ENCODE peak calls at places on chromosomes 5 and 9, in ten cellular contexts. G is heart right ventricle, B is A673, U is endothelial cell, K is prostate gland, A is epithelial cell of esophagus, S is chondrocyte, I is brain microvascular endothelial cell, Z is IMR-90, J is WERI-Rb-1. E is an unnamed sample.

GRCh38 chr5:103397996-103398581 is 139.5 kb downstream of the MACIR start:
- DNase-seq in B (no peak), S (no peak), G (no peak), I (no peak), A (no peak), J (no peak), U (no peak), K (no peak), Z (peak), E (no peak)

GRCh38 chr5:96083361-96083881 is 121.8 kb upstream of the ELL2 start:
- DNase-seq in U (no peak), A (no peak), S (no peak), J (no peak), Z (peak), G (no peak), B (peak), K (no peak), I (no peak), E (no peak)

GRCh38 chr9:90835206-90835605 is 33.6 kb downstream of the SYK start:
- DNase-seq in U (no peak), I (no peak), B (no peak), K (no peak), J (no peak), Z (no peak), G (no peak), S (no peak), A (no peak), E (no peak)

GRCh38 chr5:148910686-148911361 is 84.4 kb downstream of the ADRB2 start:
- DNase-seq in U (no peak), I (peak), K (no peak), S (no peak), B (peak), J (no peak), A (peak), G (peak), Z (peak), E (peak)

GRCh38 chr9:12464910-12465512 is 228.2 kb upstream of the TYRP1 start:
- DNase-seq in B (peak), U (peak), A (peak), Z (peak), G (no peak), K (no peak), J (no peak), I (peak), S (no peak), E (peak)

GRCh38 chr9:133184971-133185370 is 21.3 kb upstream of the GBGT1 start:
- DNase-seq in K (peak), G (no peak), U (peak), I (peak), J (peak), B (peak), A (peak), Z (peak), S (no peak), E (peak)

GRCh38 chr9:136543280-136543679 is 2.6 kb downstream of the NOTCH1 start:
- DNase-seq in K (no peak), B (no peak), Z (no peak), S (no peak), A (no peak), G (no peak), J (no peak), I (no peak), U (no peak), E (no peak)

GRCh38 chr5:35811108-35811741 is 45.5 kb upstream of the IL7R start:
- DNase-seq in K (no peak), S (no peak), Z (peak), U (no peak), I (no peak), G (no peak), J (no peak), B (no peak), A (no peak), E (no peak)

GRCh38 chr5:18984559-18985080 is 1003.4 kb downstream of the CDH18 start:
- DNase-seq in J (no peak), S (no peak), I (no peak), B (no peak), U (no peak), Z (no peak), G (no peak), K (no peak), A (peak), E (no peak)

GRCh38 chr5:74056789-74057164 is 430.8 kb downstream of the ARHGEF28 start:
- DNase-seq in I (peak), A (peak), U (no peak), K (peak), J (peak), G (no peak), B (peak), S (no peak), Z (peak), E (peak)

GRCh38 chr9:134897584-134898170 is 17.1 kb downstream of the FCN2 start:
- DNase-seq in U (no peak), J (no peak), B (no peak), I (no peak), S (no peak), G (no peak), A (no peak), K (no peak), Z (no peak), E (no peak)

GRCh38 chr9:89743576-89744254 is 138.9 kb downstream of the GADD45G start:
- DNase-seq in S (no peak), U (no peak), K (peak), Z (no peak), I (no peak), A (no peak), B (no peak), J (no peak), G (no peak), E (no peak)

GRCh38 chr9:133163559-133164208 is at the start of gene GBGT1:
- DNase-seq in S (peak), Z (no peak), A (peak), J (no peak), I (no peak), G (peak), B (peak), K (no peak), U (peak), E (peak)

GRCh38 chr9:29668732-29669131 is 2095.5 kb upstream of the C9orf72 start:
- DNase-seq in B (no peak), Z (no peak), I (no peak), U (no peak), G (no peak), A (peak), K (no peak), J (no peak), S (no peak), E (peak)

GRCh38 chr5:32223972-32224608 is 50.0 kb upstream of the GOLPH3 start:
- DNase-seq in G (no peak), J (no peak), K (no peak), A (peak), U (no peak), S (no peak), I (peak), Z (peak), B (no peak), E (peak)

GRCh38 chr5:126339215-126339805 is 83.9 kb upstream of the GRAMD2B start:
- DNase-seq in Z (peak), I (peak), K (peak), S (no peak), G (no peak), A (peak), J (peak), B (peak), U (peak), E (peak)

DNA sequence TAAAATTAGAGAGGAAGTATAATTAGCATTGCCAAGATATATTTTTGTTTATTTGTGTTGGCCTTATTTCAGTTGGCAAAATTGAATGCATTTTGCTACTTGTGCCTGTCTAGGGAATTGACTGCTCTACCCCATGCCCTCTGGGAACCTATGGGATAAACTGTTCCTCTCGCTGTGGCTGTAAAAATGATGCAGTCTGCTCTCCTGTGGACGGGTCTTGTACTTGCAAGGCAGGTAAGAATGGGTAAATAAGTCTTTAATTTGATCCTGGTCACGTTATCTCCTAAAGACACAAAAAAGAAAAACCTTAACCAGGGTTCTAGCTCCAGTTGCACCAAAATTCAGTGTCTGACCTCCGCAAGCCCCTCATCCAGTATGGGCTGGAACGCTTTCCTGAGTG is 98.4 kb upstream of the PRRC1 start:
- DNase-seq in A (no peak), I (no peak), J (peak), U (no peak), Z (no peak), K (no peak), S (no peak), G (no peak), B (no peak), E (no peak)
- TF ChIP-seq CTCF in A (no peak), I (no peak), J (peak), U (no peak), Z (no peak), K (no peak), S (peak), G (no peak), B (no peak), E (no peak)

DNA sequence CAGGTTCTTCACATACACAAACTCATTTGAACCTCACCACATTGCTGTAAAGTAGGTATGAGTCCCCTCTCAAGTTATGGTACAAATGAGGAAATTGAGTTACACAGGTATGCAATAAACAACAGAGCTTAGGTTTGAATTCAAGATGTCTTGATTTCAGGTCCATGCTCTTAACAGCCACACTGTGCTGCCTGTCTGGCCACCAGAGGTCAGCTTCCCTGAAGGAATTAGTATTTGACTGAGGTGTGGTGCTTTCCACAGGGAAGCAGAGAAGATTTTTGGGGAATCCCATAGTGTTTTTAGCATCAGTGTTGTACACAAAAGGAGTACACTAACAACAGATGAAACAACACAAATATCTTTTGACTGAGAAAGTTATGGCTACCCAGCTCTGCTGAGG is 94.4 kb upstream of the ITGA1 start:
- DNase-seq in U (peak), A (peak), G (peak), Z (peak), K (no peak), B (peak), J (peak), I (no peak), S (no peak), E (peak)
- TF ChIP-seq CTCF in U (peak), A (peak), G (peak), Z (peak), K (peak), B (peak), J (peak), I (peak), S (peak), E (peak)

DNA sequence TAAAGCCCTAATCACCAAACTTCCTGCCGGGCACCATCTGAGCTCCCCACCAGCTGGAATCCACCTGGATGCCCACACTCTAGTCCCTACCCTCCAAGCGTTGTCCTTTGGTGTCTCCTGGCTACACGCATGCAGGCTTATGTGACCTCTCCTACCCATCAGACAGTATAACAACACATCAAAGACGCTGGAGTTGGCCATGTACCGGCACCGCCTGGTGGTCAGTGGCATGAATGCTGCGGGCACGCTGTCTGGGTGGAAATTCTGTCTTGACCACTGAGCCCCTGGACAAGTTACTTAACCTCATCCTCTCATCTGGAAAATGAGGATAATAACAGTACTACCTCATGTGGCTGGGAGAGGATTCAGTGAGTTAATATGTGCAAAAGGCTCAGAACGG is 23.4 kb upstream of the CORO2A start:
- DNase-seq in B (no peak), G (no peak), U (peak), I (no peak), J (peak), Z (no peak), K (no peak), S (no peak), A (no peak), E (peak)
- TF ChIP-seq CTCF in B (peak), G (peak), U (peak), I (peak), J (peak), Z (peak), K (peak), S (peak), A (peak), E (peak)

DNA sequence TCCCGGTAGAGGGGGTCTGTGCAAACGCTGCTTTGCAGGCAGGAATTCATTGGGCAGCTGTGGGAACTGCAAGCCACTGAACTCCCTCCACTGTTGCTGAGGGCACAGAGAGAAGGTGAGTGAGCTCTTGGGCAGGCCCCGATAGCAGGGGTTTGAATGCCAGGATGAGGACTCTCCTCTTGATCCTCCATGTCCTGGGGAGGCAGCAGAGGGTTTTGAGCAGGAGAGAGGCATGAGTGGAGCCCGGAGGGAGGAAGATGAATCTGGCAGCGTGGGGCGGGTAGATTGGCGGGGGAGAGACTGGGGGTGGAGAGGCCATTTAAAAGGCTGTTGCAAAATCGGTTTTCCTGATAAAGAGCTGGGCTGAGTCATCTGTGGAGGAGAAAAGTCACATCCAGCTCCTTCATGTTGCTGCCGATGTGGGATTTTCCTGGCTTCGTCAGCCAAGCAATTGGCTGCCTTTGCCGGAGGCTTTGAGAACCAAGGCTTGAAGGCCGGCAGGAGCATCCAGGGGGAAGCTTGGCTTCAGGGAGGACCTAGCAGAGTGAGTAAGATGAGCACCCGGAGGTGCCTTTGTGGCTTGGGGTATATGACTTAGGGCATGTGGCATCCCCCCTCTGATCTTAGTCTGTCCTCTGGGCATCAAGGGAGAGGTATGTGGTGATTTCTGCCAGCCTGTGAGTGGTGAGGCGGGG is at the start of gene SYNPO:
- DNase-seq in J (no peak), Z (peak), G (peak), B (peak), K (peak), U (no peak), S (no peak), A (peak), I (peak), E (peak)
- TF ChIP-seq CTCF in J (no peak), Z (peak), G (no peak), B (no peak), K (no peak), U (no peak), S (peak), A (no peak), I (peak), E (peak)